ENCODE peak calls at places on chromosome 13, in seven cellular contexts. P is stomach, F is transverse colon, O is breast epithelium, Z is uterus, H is body of pancreas, U is ovary. W is an unnamed sample.

GRCh38 chr13:36920612-36921185 is 661 bp upstream of the SMAD9 start:
- DNase-seq in Z (no peak), O (no peak), U (no peak), H (no peak), F (no peak), P (no peak), W (no peak)

GRCh38 chr13:27921961-27922910 is 2.4 kb downstream of the PDX1 start:
- DNase-seq in U (no peak), F (no peak), Z (no peak), O (no peak), P (no peak), H (no peak), W (no peak)

GRCh38 chr13:43766766-43767165 is 20.0 kb downstream of the ENOX1 start:
- DNase-seq in F (no peak), H (no peak), P (no peak), O (no peak), Z (no peak), U (peak), W (no peak)

GRCh38 chr13:53513199-53513598 is 484.6 kb downstream of the OLFM4 start:
- DNase-seq in H (no peak), F (no peak), U (no peak), P (no peak), O (no peak), Z (no peak), W (no peak)

GRCh38 chr13:109874444-109874920 is 88.1 kb upstream of the IRS2 start:
- DNase-seq in F (no peak), U (no peak), O (no peak), H (no peak), Z (no peak), P (no peak), W (no peak)

GRCh38 chr13:62387642-62388041 is 972.0 kb upstream of the PCDH20 start:
- DNase-seq in F (no peak), P (no peak), O (no peak), H (no peak), Z (no peak), U (no peak), W (no peak)

GRCh38 chr13:58080806-58081205 is 449.3 kb downstream of the PCDH17 start:
- DNase-seq in F (no peak), P (no peak), H (no peak), O (no peak), Z (no peak), U (no peak), W (no peak)

GRCh38 chr13:26601669-26602068 is 44.2 kb downstream of the WASF3 start:
- DNase-seq in Z (no peak), U (no peak), F (no peak), P (no peak), O (no peak), H (no peak), W (no peak)

GRCh38 chr13:80473695-80474094 is 132.8 kb upstream of the SPRY2 start:
- DNase-seq in U (no peak), F (no peak), P (no peak), O (no peak), H (no peak), Z (no peak), W (no peak)

DNA sequence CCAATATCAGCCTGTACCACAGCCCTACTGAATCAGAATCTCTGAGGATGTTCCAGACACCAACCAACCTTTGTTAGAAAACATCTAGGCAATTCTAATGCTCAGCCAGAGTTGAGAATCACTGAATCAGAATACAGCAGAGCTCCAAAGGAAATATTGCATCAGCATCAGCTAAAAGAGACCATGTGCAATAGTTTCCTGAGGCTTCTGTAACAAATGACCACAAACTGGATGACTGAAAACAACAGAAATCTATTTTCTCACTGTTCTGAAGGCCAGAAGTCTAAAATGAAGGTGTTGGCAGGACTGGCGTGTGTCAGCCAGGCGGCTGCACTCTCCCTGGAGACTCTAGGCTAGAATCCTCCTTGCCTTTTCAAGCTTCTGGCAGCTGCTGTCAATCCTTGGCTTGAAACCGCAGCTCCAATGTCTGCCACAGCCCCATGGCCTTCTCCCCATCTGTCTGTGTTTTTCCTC is 1.2 kb upstream of the DCT start:
- DNase-seq in Z (no peak), U (no peak), F (no peak), P (no peak), O (no peak), H (no peak), W (no peak)
- TF ChIP-seq POLR2A in Z (no peak), U (no peak), F (no peak), P (no peak), O (no peak), H (no peak), W (no peak)

GRCh38 chr13:25181597-25181996 is 9.5 kb upstream of the AMER2 start:
- DNase-seq in H (no peak), U (no peak), Z (no peak), F (no peak), O (no peak), P (no peak), W (no peak)
- H3K27ac ChIP-seq in H (no peak), U (no peak), Z (no peak), F (no peak), O (no peak), P (no peak), W (no peak)

GRCh38 chr13:111204438-111205177 is 89.5 kb downstream of the ARHGEF7 start:
- DNase-seq in F (no peak), O (no peak), Z (peak), U (peak), H (peak), P (no peak), W (no peak)

GRCh38 chr13:111203742-111204386 is 88.8 kb downstream of the ARHGEF7 start:
- DNase-seq in O (no peak), Z (no peak), F (no peak), U (no peak), P (no peak), H (no peak), W (no peak)

GRCh38 chr13:111201304-111201940 is 86.3 kb downstream of the ARHGEF7 start:
- DNase-seq in P (no peak), H (no peak), F (no peak), Z (no peak), O (no peak), U (no peak), W (no peak)

GRCh38 chr13:111202149-111202548 is 87.0 kb downstream of the ARHGEF7 start:
- DNase-seq in Z (no peak), O (no peak), H (no peak), P (no peak), F (no peak), U (no peak), W (no peak)

GRCh38 chr13:111202745-111203144 is 87.6 kb downstream of the ARHGEF7 start:
- DNase-seq in F (no peak), P (no peak), O (no peak), U (no peak), H (no peak), Z (peak), W (peak)
- TF ChIP-seq POLR2A in F (no peak), P (no peak), O (no peak), U (no peak), H (no peak), Z (no peak), W (no peak)

GRCh38 chr13:113774177-113775107 is 15.4 kb downstream of the TMEM255B start:
- DNase-seq in U (no peak), O (no peak), H (no peak), Z (no peak), F (no peak), P (peak), W (no peak)

GRCh38 chr13:113769881-113770280 is 10.9 kb downstream of the TMEM255B start:
- DNase-seq in U (no peak), F (no peak), Z (no peak), P (peak), O (no peak), H (no peak), W (no peak)

GRCh38 chr13:113770441-113770840 is 11.4 kb downstream of the TMEM255B start:
- DNase-seq in Z (no peak), H (no peak), P (no peak), U (no peak), F (no peak), O (no peak), W (no peak)

GRCh38 chr13:113769106-113769505 is 10.1 kb downstream of the TMEM255B start:
- DNase-seq in H (no peak), Z (no peak), F (no peak), U (no peak), P (no peak), O (no peak), W (no peak)

DNA sequence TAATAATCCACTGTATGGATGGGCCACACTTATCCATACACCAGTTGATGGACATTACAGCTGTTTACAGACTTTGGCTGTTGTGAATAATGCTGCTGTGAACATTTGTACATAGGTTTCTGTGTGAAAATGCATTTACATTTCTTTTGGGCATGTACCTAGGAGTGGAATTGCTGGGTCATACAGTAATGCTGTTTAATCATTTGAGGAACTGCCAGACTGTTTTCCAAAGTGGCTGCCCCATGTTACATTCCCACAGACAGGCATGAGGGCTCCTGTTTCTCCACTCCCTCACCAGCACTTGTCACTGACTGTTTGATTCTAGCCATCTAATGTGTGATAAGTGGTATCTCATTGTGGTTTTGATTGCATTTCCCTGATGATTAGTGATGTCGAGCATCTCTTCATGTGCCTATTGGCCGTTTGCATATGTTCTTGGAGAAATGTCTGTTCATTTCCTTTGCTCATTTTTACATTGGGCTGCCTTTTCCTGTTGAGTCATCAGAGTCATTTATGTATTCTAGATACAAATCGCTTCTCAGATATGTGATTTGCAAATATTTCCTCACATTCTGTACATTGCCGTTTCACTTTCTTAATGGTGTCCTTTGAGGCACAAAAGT is 12.8 kb downstream of the TMEM255B start:
- DNase-seq in U (no peak), F (no peak), H (no peak), Z (no peak), P (no peak), O (no peak), W (no peak)
- H3K27ac ChIP-seq in U (no peak), F (no peak), H (no peak), Z (no peak), P (no peak), O (no peak), W (no peak)

GRCh38 chr13:32427852-32428580 is at the start of gene N4BP2L1:
- DNase-seq in H (peak), F (peak), Z (peak), P (peak), O (peak), U (peak), W (peak)
- TF ChIP-seq POLR2A in H (peak), F (peak), Z (peak), P (no peak), O (peak), U (peak), W (peak)

DNA sequence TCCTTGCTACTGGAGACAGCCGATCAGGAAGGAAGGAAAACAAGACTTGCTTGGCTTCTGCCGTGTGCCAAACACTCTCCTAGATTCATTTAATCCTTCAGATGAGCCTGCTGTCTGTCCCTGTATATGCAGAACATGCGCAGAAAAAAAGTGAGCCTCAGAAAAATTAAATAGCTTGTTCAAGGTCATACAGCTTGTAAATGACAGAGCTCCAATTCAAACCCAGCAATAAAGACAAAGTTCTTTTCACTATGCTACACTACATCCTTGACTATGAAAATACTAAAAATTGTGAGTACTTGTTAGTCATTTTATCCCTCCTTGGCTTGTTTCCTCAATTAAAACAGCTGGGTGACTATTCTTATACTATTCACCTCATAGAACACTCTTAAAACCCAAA is 121.4 kb downstream of the KCNRG start:
- DNase-seq in O (no peak), Z (no peak), U (no peak), H (no peak), F (no peak), P (no peak), W (no peak)
- H3K27ac ChIP-seq in O (no peak), Z (no peak), U (no peak), H (no peak), F (no peak), P (no peak), W (no peak)

GRCh38 chr13:68386808-68387207 is 1156.7 kb upstream of the PCDH9 start:
- DNase-seq in O (no peak), H (no peak), F (no peak), Z (no peak), U (no peak), P (no peak), W (no peak)

GRCh38 chr13:68390987-68391386 is 1160.9 kb upstream of the PCDH9 start:
- DNase-seq in F (no peak), H (no peak), P (no peak), O (no peak), Z (no peak), U (no peak), W (no peak)
- TF ChIP-seq POLR2A in F (no peak), H (no peak), P (no peak), O (no peak), Z (no peak), U (no peak), W (no peak)

GRCh38 chr13:33637978-33638743 is 179.8 kb upstream of the RFC3 start:
- DNase-seq in P (no peak), F (no peak), O (no peak), Z (no peak), H (no peak), U (no peak), W (no peak)

GRCh38 chr13:33639158-33639557 is 178.8 kb upstream of the RFC3 start:
- DNase-seq in O (no peak), F (peak), H (no peak), U (peak), Z (peak), P (no peak), W (no peak)

GRCh38 chr13:33636955-33637670 is 180.8 kb upstream of the RFC3 start:
- DNase-seq in H (no peak), F (no peak), U (no peak), P (no peak), O (no peak), Z (no peak), W (no peak)

GRCh38 chr13:33640832-33641231 is 177.1 kb upstream of the RFC3 start:
- DNase-seq in P (no peak), F (no peak), Z (no peak), O (no peak), H (no peak), U (no peak), W (no peak)

GRCh38 chr13:33639640-33640080 is 178.3 kb upstream of the RFC3 start:
- DNase-seq in O (no peak), Z (no peak), P (no peak), F (no peak), H (no peak), U (no peak), W (no peak)
- H3K27ac ChIP-seq in O (peak), Z (peak), P (no peak), F (peak), H (no peak), U (peak), W (no peak)

GRCh38 chr13:73464758-73465628 is 406.2 kb downstream of the KLF5 start:
- DNase-seq in O (no peak), P (no peak), Z (no peak), F (peak), H (no peak), U (no peak), W (no peak)
- TF ChIP-seq POLR2A in O (no peak), P (no peak), Z (no peak), F (peak), H (no peak), U (no peak), W (no peak)